ENCODE peak calls at places on chromosome 10, in four cellular contexts. O is psoas muscle, R is MM.1S, Z is IMR-90. E is an unnamed sample.
A peak's percentile ranks its signal among the peaks of the same experiment; 100 is the strongest.

GRCh38 chr10:116613486-116613885 is 7.3 kb upstream of the PNLIPRP2 start:
- DNase-seq in R (no peak), Z (no peak), O (no peak), E (no peak)

GRCh38 chr10:93379366-93380042 is 102.6 kb downstream of the MYOF start:
- DNase-seq in R (no peak), Z (peak; percentile 86), O (no peak), E (peak; percentile 75)

GRCh38 chr10:61606971-61607907 is 55.5 kb upstream of the CABCOCO1 start:
- DNase-seq in Z (no peak), R (no peak), O (no peak), E (peak; percentile 38)

GRCh38 chr10:44715081-44715480 is 196.1 kb upstream of the TMEM72 start:
- DNase-seq in R (no peak), O (no peak), Z (peak; percentile 76), E (no peak)

GRCh38 chr10:128537888-128538287 is 411.7 kb upstream of the MKI67 start:
- DNase-seq in R (no peak), Z (no peak), O (no peak), E (no peak)

GRCh38 chr10:5555881-5556280 is 31.1 kb downstream of the CALML3 start:
- DNase-seq in O (no peak), R (no peak), Z (no peak), E (no peak)

GRCh38 chr10:78903351-78903940 is 165.3 kb upstream of the ZMIZ1 start:
- DNase-seq in O (no peak), R (no peak), Z (no peak), E (no peak)

GRCh38 chr10:119677904-119678755 is 26.9 kb downstream of the BAG3 start:
- DNase-seq in Z (no peak), R (no peak), O (no peak), E (no peak)

GRCh38 chr10:75108684-75109458 is 2.6 kb upstream of the SAMD8 start:
- DNase-seq in O (peak; percentile 71), R (no peak), Z (no peak), E (no peak)

GRCh38 chr10:115355162-115355760 is 262.1 kb downstream of the ATRNL1 start:
- DNase-seq in Z (peak; percentile 63), O (no peak), R (peak; percentile 74), E (peak; percentile 81)

GRCh38 chr10:89419548-89419947 is 5.2 kb downstream of the IFIT5 start:
- DNase-seq in Z (peak; percentile 31), O (no peak), R (no peak), E (peak; percentile 11)
- TF ChIP-seq CTCF in Z (peak; percentile 44), O (no peak), R (peak; percentile 13), E (peak; percentile 30)

GRCh38 chr10:132835848-132836233 is 49.9 kb upstream of the NKX6-2 start:
- DNase-seq in O (no peak), Z (no peak), R (no peak), E (no peak)

GRCh38 chr10:132836248-132836831 is 50.4 kb upstream of the NKX6-2 start:
- DNase-seq in R (no peak), O (peak; percentile 85), Z (no peak), E (no peak)

GRCh38 chr10:132838346-132838970 is 52.5 kb upstream of the NKX6-2 start:
- DNase-seq in Z (no peak), R (no peak), O (no peak), E (no peak)

GRCh38 chr10:132837905-132838304 is 52.0 kb upstream of the NKX6-2 start:
- DNase-seq in Z (no peak), O (no peak), R (no peak), E (no peak)

DNA sequence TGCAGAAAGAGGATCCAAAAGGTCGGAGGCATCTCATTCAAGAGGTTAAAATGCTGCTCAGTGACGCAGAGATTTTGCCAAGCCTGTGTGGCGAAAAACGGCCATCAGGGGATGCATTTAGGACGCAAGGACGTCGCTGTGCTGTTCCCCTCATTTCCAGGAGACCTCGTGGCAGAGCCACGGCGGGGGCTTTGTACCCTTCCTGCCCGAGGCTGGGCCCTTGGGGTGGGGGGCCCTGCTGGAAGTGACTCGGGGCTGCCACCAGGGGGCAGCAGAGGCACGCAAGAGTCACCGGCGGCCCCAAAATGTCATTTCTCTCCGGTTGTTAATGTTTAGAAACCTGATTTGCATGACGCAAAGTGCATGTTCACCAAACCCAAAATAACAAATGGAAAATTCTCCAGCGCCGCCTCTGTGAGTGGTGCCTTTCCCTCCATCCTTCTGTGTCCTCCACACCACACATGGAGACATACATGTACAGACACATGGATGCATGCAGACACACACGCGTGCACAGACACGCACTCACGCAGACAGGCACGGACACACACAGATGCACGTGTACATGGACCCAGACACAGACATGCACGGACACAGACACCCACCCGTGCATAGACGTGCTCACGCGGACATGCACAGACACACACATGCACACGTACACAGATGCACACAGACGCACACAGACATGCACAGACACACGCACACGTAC is 51.0 kb upstream of the NKX6-2 start:
- DNase-seq in Z (peak; percentile 4), O (no peak), R (peak; percentile 10), E (no peak)
- H3K4me3 ChIP-seq in Z (no peak overlapping the region), O (peak overlapping the region; percentile 67), R (no peak overlapping the region), E (no peak overlapping the region)

GRCh38 chr10:98168766-98169165 is 34.3 kb downstream of the R3HCC1L start:
- DNase-seq in Z (no peak), R (no peak), O (no peak), E (no peak)
- TF ChIP-seq CTCF in Z (no peak), R (no peak), O (no peak), E (no peak)

GRCh38 chr10:68156373-68157185 is 47.3 kb downstream of the MYPN start:
- DNase-seq in Z (peak; percentile 76), O (no peak), R (peak; percentile 64), E (peak; percentile 74)

GRCh38 chr10:68155615-68156205 is 46.4 kb downstream of the MYPN start:
- DNase-seq in O (no peak), Z (peak; percentile 50), R (no peak), E (no peak)

GRCh38 chr10:68154211-68154497 is 44.9 kb downstream of the MYPN start:
- DNase-seq in R (no peak), Z (peak; percentile 85), O (peak; percentile 56), E (no peak)

GRCh38 chr10:68151453-68151852 is 42.2 kb downstream of the MYPN start:
- DNase-seq in Z (no peak), R (no peak), O (no peak), E (no peak)

DNA sequence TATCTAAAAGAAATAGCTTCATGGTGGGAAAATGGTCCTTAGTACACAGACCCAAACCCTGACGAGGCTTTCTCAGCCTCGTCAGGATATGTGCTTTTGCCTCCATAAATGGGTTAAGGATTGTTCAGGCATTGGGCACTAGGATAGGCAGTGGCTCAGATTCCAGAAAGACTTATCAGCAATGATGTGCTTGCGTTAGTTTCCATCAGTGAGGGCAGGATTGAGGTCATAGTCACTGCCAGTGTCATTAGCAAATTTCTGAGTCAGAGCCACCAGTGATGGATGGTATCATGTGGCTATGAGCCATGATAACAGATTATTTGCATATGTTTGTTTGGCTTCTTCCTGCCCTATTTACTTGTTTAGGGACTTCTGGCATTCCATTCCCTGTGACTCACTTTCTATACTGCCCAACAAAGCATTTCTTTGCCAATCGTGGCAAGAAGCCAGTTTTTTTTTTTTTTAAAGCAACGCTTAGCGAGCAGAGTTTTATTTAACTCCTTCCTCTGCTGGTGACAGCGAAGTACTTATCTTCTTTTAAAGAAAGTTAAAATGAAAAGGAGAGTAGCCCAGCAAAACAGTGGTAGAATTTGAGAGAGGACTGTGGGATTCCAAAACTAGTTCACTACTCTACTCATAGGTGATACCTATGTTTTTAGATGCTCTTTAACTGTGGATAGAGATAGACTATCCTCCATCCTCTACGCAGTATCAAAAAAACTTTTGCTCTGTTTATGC is 44.4 kb downstream of the MYPN start:
- DNase-seq in R (no peak), Z (peak; percentile 99), O (no peak), E (peak; percentile 98)
- H3K4me3 ChIP-seq in R (no peak overlapping the region), Z (no peak overlapping the region), O (peak overlapping the region; percentile 5), E (no peak overlapping the region)

DNA sequence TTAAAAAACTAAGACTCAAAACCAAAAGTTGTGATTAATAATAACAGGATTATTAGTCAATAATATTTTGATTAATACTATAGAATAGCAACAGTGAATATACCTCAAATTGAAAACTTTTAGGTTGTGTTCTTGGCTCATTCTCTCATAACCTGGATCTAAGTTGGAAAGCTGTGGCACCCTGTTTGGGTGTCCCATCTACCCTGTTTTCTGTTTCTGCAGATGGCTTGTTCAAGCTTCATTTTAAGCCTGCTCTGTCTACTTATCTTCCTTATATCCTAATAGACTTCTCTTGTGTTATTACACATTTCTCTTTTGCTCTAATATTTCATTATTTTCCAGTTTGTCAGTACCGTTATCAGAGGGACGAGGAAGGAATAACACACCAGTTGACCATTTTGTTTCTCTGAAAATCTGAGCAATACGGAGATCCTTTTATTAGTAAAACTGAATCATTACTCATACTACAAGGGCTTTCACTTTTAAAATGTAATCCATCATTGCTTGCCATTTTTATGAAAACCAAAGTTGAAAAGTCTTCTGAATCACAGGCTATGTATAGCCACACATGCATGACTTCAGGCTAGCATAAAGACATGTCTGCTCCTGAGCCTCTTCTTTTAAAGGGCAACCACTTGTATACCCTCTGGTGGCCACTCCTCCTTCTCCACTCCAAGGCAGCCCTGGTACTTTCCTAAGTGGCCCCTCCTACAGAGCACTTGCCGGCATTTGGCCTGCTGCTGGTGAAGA is 22.3 kb downstream of the COX15 start:
- DNase-seq in O (no peak), Z (peak; percentile 73), R (no peak), E (peak; percentile 73)
- TF ChIP-seq CTCF in O (no peak), Z (peak; percentile 24), R (no peak), E (peak; percentile 33)

GRCh38 chr10:3069876-3070275 is 2.5 kb downstream of the PFKP start:
- DNase-seq in Z (no peak), O (no peak), R (no peak), E (no peak)

GRCh38 chr10:3074145-3074665 is 6.9 kb downstream of the PFKP start:
- DNase-seq in Z (peak; percentile 47), R (no peak), O (no peak), E (peak; percentile 60)

GRCh38 chr10:3068968-3069737 is 1.8 kb downstream of the PFKP start:
- DNase-seq in Z (peak; percentile 27), R (no peak), O (no peak), E (no peak)

GRCh38 chr10:3072641-3073360 is 5.5 kb downstream of the PFKP start:
- DNase-seq in Z (no peak), O (no peak), R (no peak), E (no peak)

DNA sequence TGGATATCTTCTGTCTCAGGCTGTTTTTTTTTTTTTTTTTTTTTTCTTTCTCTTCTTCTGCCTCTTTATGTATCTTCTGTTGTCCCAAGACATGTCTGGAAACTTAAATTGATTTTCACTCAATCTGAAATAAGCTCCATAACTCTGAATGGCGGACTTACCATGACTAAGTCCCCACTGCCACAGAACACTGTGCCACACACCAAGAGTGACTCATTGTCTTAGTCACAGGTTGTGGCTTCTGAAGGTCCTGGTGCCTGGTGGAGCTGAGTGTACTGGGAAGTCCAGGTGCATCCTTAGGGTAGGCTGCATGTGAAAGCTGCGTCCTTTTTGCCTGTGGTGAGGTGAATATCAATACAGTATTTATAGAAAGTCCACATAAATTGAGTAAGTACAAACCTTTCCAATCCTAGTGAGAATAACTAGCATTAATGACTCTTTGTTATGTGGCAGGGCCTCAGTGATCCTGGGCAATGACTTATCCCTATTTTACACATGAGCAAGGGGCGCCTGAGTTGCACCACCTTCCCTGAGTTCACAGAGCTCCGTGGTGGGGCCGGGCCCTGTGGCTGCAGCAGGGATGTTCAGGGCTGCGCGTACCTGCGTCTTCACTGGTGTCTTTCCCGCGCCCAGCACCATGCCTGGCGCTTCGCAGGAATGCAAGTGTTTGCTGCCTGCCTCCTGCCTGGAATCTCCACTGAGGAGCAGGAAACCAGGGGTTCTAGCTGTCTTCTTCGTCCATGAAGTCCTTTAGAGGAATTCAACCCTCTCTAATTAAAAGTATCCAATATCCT is 4.3 kb downstream of the PFKP start:
- DNase-seq in Z (peak; percentile 96), R (no peak), O (no peak), E (peak; percentile 91)
- H3K4me3 ChIP-seq in Z (no peak overlapping the region), R (no peak overlapping the region), O (no peak overlapping the region), E (no peak overlapping the region)

E was measured in epithelial cell of esophagus.